ENCODE peak calls at places on chromosomes 4 and X, in six cellular contexts. N, K, U, I, J and H are unnamed samples.

GRCh38 chr4:133152801-133153526 is 3.9 kb downstream of the PCDH10 start:
- DNase-seq in U (no peak), K (no peak), N (no peak), I (no peak), J (no peak), H (peak; percentile 46)

GRCh38 chrX:110008001-110008635 is 5.2 kb downstream of the TMEM164 start:
- DNase-seq in I (no peak), U (no peak), J (no peak), K (no peak), N (no peak), H (no peak)

GRCh38 chr4:125123710-125124109 is 191.0 kb upstream of the FAT4 start:
- DNase-seq in K (no peak), U (no peak), J (no peak), I (no peak), N (no peak), H (no peak)

GRCh38 chr4:53914313-53915016 is 149.9 kb downstream of the CHIC2 start:
- DNase-seq in N (no peak), K (peak; percentile 47), U (no peak), I (no peak), J (no peak), H (no peak)

GRCh38 chrX:25295466-25295865 is 279.7 kb upstream of the ARX start:
- DNase-seq in N (no peak), I (no peak), K (no peak), U (no peak), J (no peak), H (no peak)

GRCh38 chr4:173008436-173008835 is 160.2 kb upstream of the GALNT7 start:
- DNase-seq in I (no peak), N (no peak), K (no peak), U (no peak), J (no peak), H (no peak)

GRCh38 chr4:151738706-151739105 is 22.1 kb downstream of the GATB start:
- DNase-seq in I (no peak), J (no peak), K (no peak), U (no peak), N (no peak), H (no peak)

GRCh38 chrX:63506320-63506719 is 155.2 kb upstream of the SPIN4 start:
- DNase-seq in I (no peak), U (no peak), N (no peak), J (peak; percentile 10), K (no peak), H (no peak)

GRCh38 chrX:15973299-15973698 is 118.7 kb upstream of the AP1S2 start:
- DNase-seq in J (peak; percentile 55), U (no peak), N (peak; percentile 16), K (no peak), I (no peak), H (peak; percentile 1)

GRCh38 chr4:154686838-154687237 is 57.0 kb upstream of the LRAT start:
- DNase-seq in U (no peak), N (no peak), J (no peak), I (no peak), K (no peak), H (no peak)

GRCh38 chr4:93670434-93670833 is 158.1 kb upstream of the ATOH1 start:
- DNase-seq in I (no peak), N (no peak), K (no peak), U (no peak), J (no peak), H (no peak)

GRCh38 chr4:14701896-14702295 is 300.4 kb upstream of the CPEB2 start:
- DNase-seq in J (no peak), N (no peak), I (no peak), U (no peak), K (no peak), H (no peak)

GRCh38 chrX:49884290-49884862 is 5.1 kb downstream of the USP27X start:
- DNase-seq in I (peak; percentile 59), N (peak; percentile 38), U (peak; percentile 16), J (peak; percentile 64), K (no peak), H (no peak)

GRCh38 chrX:110168585-110168984 is 149.3 kb downstream of the AMMECR1 start:
- DNase-seq in N (no peak), J (no peak), U (no peak), K (peak; percentile 49), I (no peak), H (no peak)

GRCh38 chr4:144754562-144755410 is 108.8 kb downstream of the HHIP start:
- DNase-seq in K (no peak), U (no peak), I (no peak), J (no peak), N (no peak), H (no peak)

GRCh38 chr4:147060171-147060931 is 114.7 kb upstream of the TTC29 start:
- DNase-seq in I (no peak), K (peak; percentile 73), U (no peak), N (no peak), J (no peak), H (no peak)

GRCh38 chr4:16082424-16083216 is 1.2 kb downstream of the PROM1 start:
- DNase-seq in I (peak; percentile 16), N (no peak), U (peak; percentile 23), K (no peak), J (peak; percentile 28), H (no peak)

GRCh38 chrX:11724122-11725017 is 33.7 kb upstream of the MSL3 start:
- DNase-seq in U (no peak), K (no peak), I (no peak), N (no peak), J (peak; percentile 39), H (no peak)

GRCh38 chrX:155577682-155578081 is 35.1 kb downstream of the TMLHE start:
- DNase-seq in U (peak; percentile 6), I (no peak), N (no peak), K (no peak), J (no peak), H (no peak)

GRCh38 chrX:37854148-37854547 is 6.8 kb upstream of the DYNLT3 start:
- DNase-seq in I (no peak), N (no peak), J (no peak), U (no peak), K (no peak), H (no peak)

GRCh38 chr4:104743141-104743748 is 248.6 kb upstream of the CXXC4 start:
- DNase-seq in I (no peak), N (no peak), J (peak; percentile 70), K (no peak), U (peak; percentile 7), H (no peak)

GRCh38 chr4:10173039-10173753 is 56.6 kb upstream of the WDR1 start:
- DNase-seq in I (no peak), K (no peak), J (no peak), U (no peak), N (no peak), H (no peak)

GRCh38 chr4:108213308-108213707 is 44.6 kb upstream of the LEF1 start:
- DNase-seq in U (no peak), N (no peak), J (no peak), I (no peak), K (no peak), H (no peak)

GRCh38 chrX:129744881-129745321 is 6.1 kb downstream of the XPNPEP2 start:
- DNase-seq in I (no peak), U (no peak), K (no peak), N (no peak), J (no peak), H (no peak)

GRCh38 chr4:166165829-166166420 is 292.9 kb downstream of the TLL1 start:
- DNase-seq in K (no peak), J (peak; percentile 33), U (no peak), I (no peak), N (no peak), H (no peak)

GRCh38 chr4:2255501-2256155 is 6.3 kb downstream of the MXD4 start:
- DNase-seq in U (peak; percentile 11), I (peak; percentile 56), J (no peak), N (peak; percentile 11), K (no peak), H (peak; percentile 66)

GRCh38 chr4:81040175-81040659 is 9.7 kb downstream of the BMP3 start:
- DNase-seq in K (peak; percentile 4), U (no peak), J (peak; percentile 60), I (no peak), N (no peak), H (no peak)

GRCh38 chr4:156377036-156377700 is 423.5 kb upstream of the CTSO start:
- DNase-seq in K (peak; percentile 44), U (no peak), J (no peak), I (no peak), N (no peak), H (no peak)

GRCh38 chrX:142214081-142214480 is 9.0 kb upstream of the MAGEC2 start:
- DNase-seq in K (no peak), J (no peak), U (no peak), I (no peak), N (no peak), H (no peak)

GRCh38 chr4:20544645-20545044 is 155.6 kb upstream of the PACRGL start:
- DNase-seq in U (no peak), K (no peak), I (no peak), N (no peak), J (no peak), H (no peak)

GRCh38 chrX:10783451-10783995 is 163.1 kb upstream of the MID1 start:
- DNase-seq in U (no peak), I (no peak), N (no peak), J (no peak), K (no peak), H (no peak)

GRCh38 chr4:69713593-69713992 is 46.8 kb downstream of the SULT1B1 start:
- DNase-seq in J (no peak), U (no peak), N (no peak), I (no peak), K (no peak), H (no peak)

GRCh38 chrX:87006561-87006960 is 511.0 kb upstream of the KLHL4 start:
- DNase-seq in I (no peak), U (no peak), K (no peak), J (no peak), N (no peak), H (no peak)

GRCh38 chr4:16843831-16844508 is 54.5 kb downstream of the LDB2 start:
- DNase-seq in N (no peak), I (no peak), U (no peak), K (peak; percentile 38), J (no peak), H (no peak)